ENCODE peak calls at places on chromosomes 2 and 18, in seven cellular contexts. L is CD4-positive, alpha-beta memory T cell; W is neural progenitor cell; M is lower lobe of right lung; E is NT2/D1; B is testis; N is thoracic aorta. G is an unnamed sample.
A peak's percentile ranks its signal among the peaks of the same experiment; 100 is the strongest.

GRCh38 chr18:76672627-76673026 is 149.7 kb upstream of the ZNF236 start:
- DNase-seq in L (no peak), W (no peak), M (no peak), E (no peak), B (no peak), N (no peak), G (no peak)

GRCh38 chr2:226690471-226691024 is 109.1 kb downstream of the IRS1 start:
- DNase-seq in L (no peak), W (no peak), M (no peak), E (no peak), B (no peak), N (no peak), G (no peak)

GRCh38 chr18:35143615-35144596 is 96.9 kb upstream of the ZNF397 start:
- DNase-seq in L (peak; percentile 39), W (peak; percentile 77), M (no peak), E (peak; percentile 38), B (peak; percentile 55), N (no peak), G (peak; percentile 77)

GRCh38 chr18:79581406-79581805 is 98.2 kb upstream of the CTDP1 start:
- DNase-seq in L (no peak), W (no peak), M (peak; percentile 13), E (no peak), B (no peak), N (no peak), G (no peak)

GRCh38 chr2:165635532-165635931 is 158.5 kb downstream of the GALNT3 start:
- DNase-seq in L (no peak), W (no peak), M (no peak), E (no peak), B (no peak), N (no peak), G (no peak)

GRCh38 chr18:70387018-70387417 is 98.2 kb downstream of the SOCS6 start:
- DNase-seq in L (no peak), W (no peak), M (no peak), E (no peak), B (no peak), N (no peak), G (no peak)

GRCh38 chr2:156679820-156680219 is 243.6 kb downstream of the GPD2 start:
- DNase-seq in L (no peak), W (no peak), M (no peak), E (no peak), B (no peak), N (no peak), G (no peak)

GRCh38 chr2:119934319-119934718 is 78.6 kb upstream of the EPB41L5 start:
- DNase-seq in L (no peak), W (no peak), M (no peak), E (no peak), B (no peak), N (no peak), G (no peak)

GRCh38 chr18:48186084-48186798 is 222.9 kb downstream of the ZBTB7C start:
- DNase-seq in L (no peak), W (peak; percentile 73), M (no peak), E (no peak), B (peak; percentile 54), N (no peak), G (no peak)

GRCh38 chr2:29017716-29018275 is 36.7 kb downstream of the TOGARAM2 start:
- DNase-seq in L (no peak), W (no peak), M (no peak), E (no peak), B (no peak), N (no peak), G (no peak)

GRCh38 chr2:117631141-117631540 is 183.3 kb upstream of the DDX18 start:
- DNase-seq in L (no peak), W (no peak), M (no peak), E (no peak), B (no peak), N (no peak), G (no peak)

GRCh38 chr2:323035-323434 is 35.1 kb upstream of the ALKAL2 start:
- DNase-seq in L (no peak), W (no peak), M (no peak), E (no peak), B (no peak), N (no peak), G (no peak)

GRCh38 chr2:96856776-96857673 is 791 bp downstream of the ANKRD39 start:
- DNase-seq in L (peak; percentile 29), W (peak; percentile 44), M (no peak), E (no peak), B (peak; percentile 31), N (no peak), G (peak; percentile 78)

GRCh38 chr2:201467666-201468065 is 16.1 kb downstream of the STRADB start:
- DNase-seq in L (no peak), W (no peak), M (no peak), E (no peak), B (no peak), N (no peak), G (no peak)

GRCh38 chr2:158788951-158789350 is 6.2 kb upstream of the DAPL1 start:
- DNase-seq in L (no peak), W (no peak), M (no peak), E (no peak), B (no peak), N (no peak), G (no peak)

GRCh38 chr2:171281116-171281515 is 120.4 kb upstream of the TLK1 start:
- DNase-seq in L (no peak), W (no peak), M (no peak), E (no peak), B (no peak), N (no peak), G (no peak)

GRCh38 chr2:231308631-231309414 is 86.7 kb upstream of the B3GNT7 start:
- DNase-seq in L (no peak), W (no peak), M (no peak), E (peak; percentile 22), B (no peak), N (no peak), G (no peak)

GRCh38 chr2:198253995-198254394 is 449.6 kb downstream of the PLCL1 start:
- DNase-seq in L (no peak), W (no peak), M (no peak), E (no peak), B (no peak), N (no peak), G (no peak)

GRCh38 chr2:228675715-228676114 is 494.2 kb upstream of the SPHKAP start:
- DNase-seq in L (no peak), W (no peak), M (no peak), E (no peak), B (no peak), N (no peak), G (no peak)

GRCh38 chr18:31633416-31634330 is 42.0 kb downstream of the TTR start:
- DNase-seq in L (no peak), W (no peak), M (no peak), E (no peak), B (no peak), N (no peak), G (no peak)

GRCh38 chr18:32389868-32390267 is 80.8 kb downstream of the GAREM1 start:
- DNase-seq in L (no peak), W (no peak), M (peak; percentile 81), E (no peak), B (peak; percentile 86), N (no peak), G (no peak)

GRCh38 chr2:61182059-61182383 is 20.0 kb downstream of the C2orf74 start:
- DNase-seq in L (no peak), W (no peak), M (no peak), E (no peak), B (no peak), N (no peak), G (no peak)

GRCh38 chr2:61183815-61184214 is 21.8 kb downstream of the C2orf74 start:
- DNase-seq in L (no peak), W (no peak), M (no peak), E (no peak), B (no peak), N (no peak), G (no peak)

GRCh38 chr2:61185329-61185728 is 23.3 kb downstream of the C2orf74 start:
- DNase-seq in L (no peak), W (peak; percentile 6), M (no peak), E (no peak), B (no peak), N (no peak), G (no peak)

GRCh38 chr2:61184263-61184662 is 22.3 kb downstream of the C2orf74 start:
- DNase-seq in L (no peak), W (no peak), M (no peak), E (no peak), B (no peak), N (no peak), G (no peak)

GRCh38 chr2:61187069-61187468 is 25.1 kb downstream of the C2orf74 start:
- DNase-seq in L (no peak), W (no peak), M (no peak), E (no peak), B (no peak), N (no peak), G (no peak)
- H3K4me3 ChIP-seq in L (no peak overlapping the region), W (no peak overlapping the region), M (no peak overlapping the region), E (no peak overlapping the region), B (no peak overlapping the region), N (no peak overlapping the region), G (no peak overlapping the region)

GRCh38 chr2:46610014-46610413 is 130.6 kb downstream of the TMEM247 start:
- DNase-seq in L (no peak), W (no peak), M (no peak), E (no peak), B (no peak), N (no peak), G (no peak)
- H3K36me3 ChIP-seq in L (peaks cover 4% of the 10 kb centered on the region), W (no peaks in the 10 kb centered on the region), M (no peaks in the 10 kb centered on the region), E (peaks cover 11% of the 10 kb centered on the region), B (no peaks in the 10 kb centered on the region), N (no peaks in the 10 kb centered on the region), G (peaks cover 1% of the 10 kb centered on the region)

GRCh38 chr18:45409971-45410370 is 205.3 kb upstream of the SLC14A2 start:
- DNase-seq in L (no peak), W (no peak), M (no peak), E (no peak), B (no peak), N (no peak), G (no peak)

GRCh38 chr18:45412577-45412976 is 202.7 kb upstream of the SLC14A2 start:
- DNase-seq in L (no peak), W (no peak), M (no peak), E (no peak), B (no peak), N (no peak), G (no peak)

GRCh38 chr18:45413180-45413836 is 202.0 kb upstream of the SLC14A2 start:
- DNase-seq in L (no peak), W (no peak), M (no peak), E (no peak), B (no peak), N (no peak), G (no peak)

GRCh38 chr18:45403341-45404049 is 211.8 kb upstream of the SLC14A2 start:
- DNase-seq in L (no peak), W (no peak), M (no peak), E (no peak), B (no peak), N (no peak), G (no peak)

GRCh38 chr18:45408218-45408617 is 207.1 kb upstream of the SLC14A2 start:
- DNase-seq in L (no peak), W (no peak), M (no peak), E (no peak), B (no peak), N (no peak), G (no peak)
- H3K27me3 ChIP-seq in L (no peaks in the 10 kb centered on the region), W (no peaks in the 10 kb centered on the region), M (no peaks in the 10 kb centered on the region), E (no peaks in the 10 kb centered on the region), B (no peaks in the 10 kb centered on the region), N (no peaks in the 10 kb centered on the region), G (no peaks in the 10 kb centered on the region)

DNA sequence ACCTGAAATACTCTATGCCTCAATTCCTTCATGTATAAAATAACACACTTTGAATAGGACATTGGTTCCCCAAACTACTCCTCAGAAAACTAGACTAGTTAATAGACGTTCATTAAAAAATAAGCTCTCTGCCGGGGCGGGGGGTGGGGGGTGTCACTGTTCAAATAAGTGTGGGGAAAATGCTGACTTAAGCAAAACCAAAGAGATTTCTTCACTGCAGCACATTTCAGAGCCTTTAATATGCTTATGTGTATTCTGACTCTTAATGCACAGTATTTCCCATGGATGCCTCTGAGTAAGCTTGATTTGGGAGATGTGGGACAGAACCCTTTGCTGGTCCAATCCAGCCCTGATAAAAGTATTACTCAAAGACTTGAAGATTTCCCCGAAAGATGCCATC is 93.2 kb downstream of the LYPD6 start:
- DNase-seq in L (no peak), W (no peak), M (no peak), E (no peak), B (no peak), N (no peak), G (no peak)
- H3K4me3 ChIP-seq in L (no peak overlapping the region), W (no peak overlapping the region), M (no peak overlapping the region), E (no peak overlapping the region), B (no peak overlapping the region), N (no peak overlapping the region), G (no peak overlapping the region)